ENCODE peak calls at places on chromosomes 13 and 19, in six cellular contexts. T is CD8-positive, alpha-beta T cell; K is lower leg skin; C is endothelial cell; N is AG04450; M is cardiac fibroblast. F is an unnamed sample.

GRCh38 chr19:38841787-38842438 is 7.9 kb downstream of the HNRNPL start:
- DNase-seq in T (peak; percentile 70), M (no peak), N (no peak), C (no peak), K (no peak), F (no peak)

GRCh38 chr13:62357887-62358645 is 942.4 kb upstream of the PCDH20 start:
- DNase-seq in T (no peak), K (no peak), M (peak; percentile 19), N (peak; percentile 48), C (peak; percentile 65), F (peak; percentile 24)

GRCh38 chr19:1860133-1860775 is 3.1 kb downstream of the KLF16 start:
- DNase-seq in T (peak; percentile 66), M (peak; percentile 78), C (peak; percentile 60), N (no peak), K (no peak), F (no peak)

GRCh38 chr19:35856001-35856400 is 710 bp upstream of the KIRREL2 start:
- DNase-seq in T (no peak), M (no peak), N (no peak), K (no peak), C (peak; percentile 34), F (peak; percentile 84)

GRCh38 chr19:16019691-16020448 is 56.4 kb upstream of the TPM4 start:
- DNase-seq in C (no peak), T (no peak), N (no peak), K (peak; percentile 78), M (no peak), F (no peak)

GRCh38 chr19:3575260-3575741 is 2.6 kb downstream of the HMG20B start:
- DNase-seq in K (no peak), T (no peak), M (peak; percentile 51), N (no peak), C (peak; percentile 49), F (no peak)

GRCh38 chr13:98443329-98443728 is 133.6 kb downstream of the STK24 start:
- DNase-seq in K (peak; percentile 94), N (peak; percentile 26), M (peak; percentile 85), T (no peak), C (no peak), F (no peak)

GRCh38 chr13:27037571-27037970 is 134.0 kb downstream of the USP12 start:
- DNase-seq in T (no peak), K (peak; percentile 50), M (no peak), C (no peak), N (no peak), F (no peak)

GRCh38 chr13:51230473-51231105 is 8.4 kb downstream of the FAM124A start:
- DNase-seq in T (no peak), M (peak; percentile 36), K (no peak), C (peak; percentile 25), N (no peak), F (no peak)

GRCh38 chr13:98044301-98044700 is 90.8 kb downstream of the IPO5 start:
- DNase-seq in K (peak; percentile 53), T (no peak), C (no peak), N (no peak), M (no peak), F (no peak)

GRCh38 chr13:42970824-42971669 is 21.0 kb downstream of the EPSTI1 start:
- DNase-seq in C (peak; percentile 51), M (peak; percentile 74), K (no peak), N (no peak), T (peak; percentile 36), F (no peak)

GRCh38 chr19:54158812-54159351 is 639 bp downstream of the LENG1 start:
- DNase-seq in N (no peak), K (no peak), M (no peak), C (no peak), T (no peak), F (no peak)

GRCh38 chr13:96967248-96967745 is 27.0 kb downstream of the OXGR1 start:
- DNase-seq in N (no peak), M (peak; percentile 31), T (no peak), K (no peak), C (no peak), F (no peak)

GRCh38 chr19:30076751-30077670 is 135.0 kb downstream of the URI1 start:
- DNase-seq in T (no peak), M (no peak), K (no peak), N (no peak), C (no peak), F (no peak)

GRCh38 chr19:29663861-29664752 is 1.2 kb upstream of the PLEKHF1 start:
- DNase-seq in T (no peak), K (peak; percentile 86), N (no peak), C (no peak), M (no peak), F (no peak)

GRCh38 chr13:108897955-108898354 is 268.5 kb downstream of the MYO16 start:
- DNase-seq in K (no peak), N (no peak), C (no peak), M (peak; percentile 42), T (no peak), F (no peak)

GRCh38 chr19:16825312-16826168 is 3.7 kb upstream of the SIN3B start:
- DNase-seq in T (no peak), M (peak; percentile 59), K (peak; percentile 92), C (no peak), N (peak; percentile 51), F (no peak)

GRCh38 chr13:91576590-91576989 is 178.2 kb downstream of the GPC5 start:
- DNase-seq in N (no peak), K (no peak), C (peak; percentile 49), M (no peak), T (no peak), F (no peak)

GRCh38 chr19:28601723-28602440 is 611.1 kb downstream of the UQCRFS1 start:
- DNase-seq in M (no peak), T (no peak), C (no peak), N (no peak), K (peak; percentile 63), F (no peak)

GRCh38 chr19:48644839-48645651 is 942 bp downstream of the CA11 start:
- DNase-seq in K (peak; percentile 93), M (peak; percentile 78), T (peak; percentile 76), C (peak; percentile 69), N (no peak), F (no peak)

GRCh38 chr19:48856921-48857320 is 11.5 kb downstream of the PLEKHA4 start:
- DNase-seq in C (no peak), T (no peak), M (no peak), N (no peak), K (no peak), F (no peak)

GRCh38 chr13:48985751-48986150 is 10.0 kb downstream of the FNDC3A start:
- DNase-seq in C (no peak), T (no peak), N (no peak), M (no peak), K (no peak), F (no peak)

GRCh38 chr13:112885782-112886268 is 83.2 kb upstream of the MCF2L start:
- DNase-seq in M (peak; percentile 84), T (no peak), C (peak; percentile 69), K (no peak), N (peak; percentile 68), F (peak; percentile 63)

GRCh38 chr13:41458939-41459753 is 1.8 kb downstream of the RGCC start:
- DNase-seq in C (peak; percentile 27), N (no peak), M (peak; percentile 81), K (no peak), T (peak; percentile 67), F (no peak)
- TF ChIP-seq CTCF in C (peak; percentile 59), N (peak; percentile 89), M (peak; percentile 90), K (no peak), T (peak; percentile 73), F (peak; percentile 44)

GRCh38 chr19:46886546-46887239 is 25.9 kb downstream of the ARHGAP35 start:
- DNase-seq in T (no peak), N (no peak), C (no peak), K (no peak), M (no peak), F (no peak)

GRCh38 chr19:46887240-46887782 is 26.5 kb downstream of the ARHGAP35 start:
- DNase-seq in K (no peak), T (no peak), N (no peak), C (no peak), M (no peak), F (no peak)

GRCh38 chr19:46885411-46885810 is 24.6 kb downstream of the ARHGAP35 start:
- DNase-seq in N (no peak), T (no peak), C (no peak), M (no peak), K (no peak), F (no peak)

GRCh38 chr19:46892252-46893179 is 31.7 kb downstream of the ARHGAP35 start:
- DNase-seq in M (no peak), T (no peak), C (no peak), N (no peak), K (no peak), F (no peak)

DNA sequence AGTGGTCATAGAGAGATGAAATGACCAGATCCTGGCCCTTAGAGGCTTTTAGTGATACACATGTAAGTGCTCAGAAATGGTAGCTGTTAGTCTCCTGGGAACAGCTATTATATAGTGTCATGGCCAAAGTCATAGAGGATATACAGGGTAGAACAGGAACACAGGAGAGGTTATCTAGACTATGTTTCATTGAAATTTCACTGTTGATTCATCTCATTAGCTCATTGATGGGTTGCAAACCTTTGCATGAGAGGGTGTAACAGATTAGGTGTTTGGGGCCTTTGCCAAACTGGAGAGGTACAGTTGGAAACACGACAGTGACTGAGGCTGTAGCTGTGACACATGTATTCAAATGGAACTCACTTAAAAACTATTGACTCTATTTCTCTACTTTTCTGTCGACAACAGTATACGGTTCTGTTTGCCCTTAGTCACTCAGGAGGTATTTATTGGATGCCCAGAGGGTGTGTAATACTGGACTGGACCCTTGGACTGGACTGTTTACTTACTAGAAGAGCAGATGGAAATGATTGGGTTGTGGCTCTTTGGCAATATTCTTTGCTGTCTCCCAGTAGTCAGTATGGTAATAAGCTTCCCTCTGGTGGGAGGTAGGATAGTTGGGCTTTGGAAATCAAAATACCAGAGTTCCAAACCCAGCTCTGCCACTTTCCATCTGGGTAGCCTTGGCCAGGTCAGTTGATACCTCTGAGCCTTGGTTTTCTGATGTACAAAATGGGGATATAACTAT is 29.8 kb downstream of the ARHGAP35 start:
- DNase-seq in C (no peak), T (no peak), N (peak; percentile 72), M (peak; percentile 89), K (no peak), F (no peak)
- TF ChIP-seq CTCF in C (no peak), T (no peak), N (no peak), M (peak; percentile 7), K (no peak), F (no peak)

GRCh38 chr13:34416833-34417425 is 525.1 kb upstream of the NBEA start:
- DNase-seq in K (no peak), T (no peak), M (peak; percentile 71), C (no peak), N (peak; percentile 73), F (no peak)

GRCh38 chr13:34425307-34425949 is 516.6 kb upstream of the NBEA start:
- DNase-seq in N (no peak), M (no peak), T (no peak), C (no peak), K (no peak), F (no peak)

GRCh38 chr13:34421849-34422475 is 520.1 kb upstream of the NBEA start:
- DNase-seq in T (no peak), K (no peak), N (no peak), C (no peak), M (no peak), F (no peak)

GRCh38 chr13:34419025-34419424 is 523.0 kb upstream of the NBEA start:
- DNase-seq in T (no peak), K (no peak), M (no peak), N (no peak), C (no peak), F (no peak)

GRCh38 chr13:34420975-34421719 is 520.9 kb upstream of the NBEA start:
- DNase-seq in N (no peak), T (no peak), K (no peak), C (no peak), M (no peak), F (no peak)
- TF ChIP-seq CTCF in N (peak; percentile 38), T (no peak), K (no peak), C (peak; percentile 40), M (peak; percentile 32), F (no peak)

GRCh38 chr13:110239280-110240120 is 67.5 kb downstream of the COL4A1 start:
- DNase-seq in C (peak; percentile 3), N (no peak), K (no peak), T (no peak), M (peak; percentile 44), F (no peak)
- TF ChIP-seq CTCF in C (no peak), N (no peak), K (no peak), T (no peak), M (peak; percentile 5), F (no peak)